ENCODE peak calls at places on chromosomes 5 and 9, in five cellular contexts. V is A549, S is B cell, Z is suprapubic skin, Q is Calu3. M is an unnamed sample.
A peak's percentile ranks its signal among the peaks of the same experiment; 100 is the strongest.

GRCh38 chr9:83219154-83219923 is 156.4 kb upstream of the RASEF start:
- DNase-seq in V (peak; percentile 58), S (no peak), Z (peak; percentile 67), Q (peak; percentile 83), M (peak; percentile 80)

GRCh38 chr9:36902861-36903524 is 131.1 kb downstream of the PAX5 start:
- DNase-seq in V (no peak), S (no peak), Z (no peak), Q (no peak), M (no peak)

GRCh38 chr9:111661802-111662491 is 542 bp downstream of the GNG10 start:
- DNase-seq in V (peak; percentile 22), S (peak; percentile 40), Z (peak; percentile 68), Q (peak; percentile 25), M (peak; percentile 35)

GRCh38 chr5:32225445-32225844 is 51.3 kb upstream of the GOLPH3 start:
- DNase-seq in V (peak; percentile 53), S (no peak), Z (no peak), Q (peak; percentile 37), M (no peak)

GRCh38 chr9:18798106-18798505 is 234.9 kb downstream of the SAXO1 start:
- DNase-seq in V (no peak), S (no peak), Z (no peak), Q (no peak), M (no peak)

GRCh38 chr5:2751592-2752021 is at the start of gene IRX2:
- DNase-seq in V (peak; percentile 69), S (no peak), Z (peak; percentile 92), Q (no peak), M (peak; percentile 64)

GRCh38 chr5:132025403-132025971 is 14.0 kb upstream of the ACSL6 start:
- DNase-seq in V (no peak), S (no peak), Z (no peak), Q (no peak), M (no peak)

GRCh38 chr9:120568816-120569215 is 11.2 kb downstream of the CDK5RAP2 start:
- DNase-seq in V (no peak), S (no peak), Z (no peak), Q (no peak), M (no peak)

GRCh38 chr9:94882953-94883641 is 156.6 kb downstream of the AOPEP start:
- DNase-seq in V (no peak), S (no peak), Z (no peak), Q (no peak), M (no peak)

GRCh38 chr5:96321371-96321770 is 111.7 kb downstream of the PCSK1 start:
- DNase-seq in V (no peak), S (no peak), Z (no peak), Q (no peak), M (no peak)

GRCh38 chr5:140011297-140011802 is 31.7 kb downstream of the NRG2 start:
- DNase-seq in V (peak; percentile 28), S (no peak), Z (no peak), Q (peak; percentile 6), M (no peak)

GRCh38 chr9:5389109-5389732 is 48.5 kb downstream of the PLGRKT start:
- DNase-seq in V (no peak), S (no peak), Z (no peak), Q (no peak), M (no peak)

GRCh38 chr9:68955281-68955680 is 58.6 kb downstream of the PRKACG start:
- DNase-seq in V (no peak), S (no peak), Z (no peak), Q (no peak), M (no peak)

GRCh38 chr9:4615251-4615650 is 46.8 kb upstream of the PLPP6 start:
- DNase-seq in V (no peak), S (no peak), Z (no peak), Q (no peak), M (no peak)

GRCh38 chr9:91900057-91900816 is 49.8 kb downstream of the ROR2 start:
- DNase-seq in V (no peak), S (no peak), Z (no peak), Q (no peak), M (no peak)

GRCh38 chr9:36396985-36397384 is 3.1 kb downstream of the RNF38 start:
- DNase-seq in V (peak; percentile 29), S (no peak), Z (no peak), Q (no peak), M (no peak)

GRCh38 chr5:37615184-37615583 is 224.7 kb downstream of the GDNF start:
- DNase-seq in V (no peak), S (no peak), Z (no peak), Q (no peak), M (no peak)

DNA sequence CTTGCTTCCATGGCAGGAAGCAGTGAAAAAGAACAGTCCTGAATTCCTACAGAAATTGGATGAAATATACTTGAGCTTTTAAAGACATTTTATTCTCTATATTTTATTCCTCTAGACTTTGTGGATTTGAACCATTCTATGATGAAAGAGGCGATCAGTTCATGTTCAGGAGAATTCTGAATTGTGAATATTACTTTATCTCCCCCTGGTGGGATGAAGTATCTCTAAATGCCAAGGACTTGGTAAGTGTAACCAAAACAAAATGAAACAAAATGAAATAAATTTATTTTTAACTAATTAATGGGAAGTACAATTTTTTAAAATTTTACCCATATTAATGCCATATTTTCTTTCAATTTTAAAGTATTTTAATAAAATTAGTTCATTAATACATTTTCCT is 34.1 kb downstream of the STARD4 start:
- DNase-seq in V (no peak), S (no peak), Z (no peak), Q (no peak), M (no peak)
- TF ChIP-seq CTCF in V (no peak), S (no peak), Z (no peak), Q (no peak), M (no peak)

GRCh38 chr9:109883623-109884022 is 103.6 kb downstream of the PALM2AKAP2 start:
- DNase-seq in V (no peak), S (no peak), Z (no peak), Q (no peak), M (no peak)

GRCh38 chr9:109875495-109875894 is 95.5 kb downstream of the PALM2AKAP2 start:
- DNase-seq in V (no peak), S (no peak), Z (no peak), Q (no peak), M (no peak)

GRCh38 chr9:109886050-109886449 is 106.1 kb downstream of the PALM2AKAP2 start:
- DNase-seq in V (no peak), S (no peak), Z (no peak), Q (no peak), M (no peak)

DNA sequence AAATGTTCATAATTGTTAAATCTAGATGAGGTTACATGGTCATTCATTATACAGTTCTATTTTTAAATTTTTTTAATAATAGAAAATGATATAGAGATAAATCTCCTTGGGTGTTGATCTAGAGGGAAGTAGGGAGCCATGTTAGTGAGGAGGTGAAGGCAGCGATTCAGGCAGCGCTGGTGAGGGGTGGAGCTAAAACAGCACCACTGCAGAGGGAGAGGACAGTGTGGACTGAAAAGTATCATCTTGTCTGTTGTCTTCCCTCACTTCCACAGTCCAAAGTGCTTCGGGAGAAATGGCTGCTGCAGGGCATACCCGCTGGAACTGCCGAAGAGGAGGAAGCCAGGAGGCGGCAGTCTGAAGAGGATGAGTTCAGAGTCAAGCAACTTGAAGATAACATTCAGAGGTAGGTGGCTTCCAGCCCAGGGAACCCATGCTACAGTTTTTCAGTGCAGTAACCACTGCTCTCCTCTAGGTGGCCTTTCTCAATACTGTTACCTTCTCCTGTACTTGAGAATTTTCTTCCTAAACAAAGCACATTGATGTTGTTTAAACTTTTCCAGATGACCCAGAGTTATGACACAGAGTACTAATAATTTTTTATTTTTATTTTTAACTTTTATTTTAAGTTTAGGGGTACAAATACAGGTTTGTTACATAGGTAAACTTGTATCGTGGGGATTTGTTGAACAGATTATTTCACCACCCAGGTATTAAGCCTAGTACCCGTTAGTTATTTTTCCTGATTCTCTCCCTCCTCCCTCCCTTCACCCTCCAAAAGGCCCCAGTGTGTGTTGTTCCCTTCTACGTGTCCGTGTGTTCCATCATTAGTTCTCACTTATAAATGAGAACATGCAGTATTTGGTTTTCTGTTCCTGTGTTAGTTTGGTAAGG is 100.5 kb downstream of the PALM2AKAP2 start:
- DNase-seq in V (peak; percentile 68), S (no peak), Z (no peak), Q (peak; percentile 4), M (peak; percentile 45)
- TF ChIP-seq CTCF in V (peak; percentile 51), S (peak; percentile 84), Z (no peak), Q (peak; percentile 38), M (peak; percentile 86)

DNA sequence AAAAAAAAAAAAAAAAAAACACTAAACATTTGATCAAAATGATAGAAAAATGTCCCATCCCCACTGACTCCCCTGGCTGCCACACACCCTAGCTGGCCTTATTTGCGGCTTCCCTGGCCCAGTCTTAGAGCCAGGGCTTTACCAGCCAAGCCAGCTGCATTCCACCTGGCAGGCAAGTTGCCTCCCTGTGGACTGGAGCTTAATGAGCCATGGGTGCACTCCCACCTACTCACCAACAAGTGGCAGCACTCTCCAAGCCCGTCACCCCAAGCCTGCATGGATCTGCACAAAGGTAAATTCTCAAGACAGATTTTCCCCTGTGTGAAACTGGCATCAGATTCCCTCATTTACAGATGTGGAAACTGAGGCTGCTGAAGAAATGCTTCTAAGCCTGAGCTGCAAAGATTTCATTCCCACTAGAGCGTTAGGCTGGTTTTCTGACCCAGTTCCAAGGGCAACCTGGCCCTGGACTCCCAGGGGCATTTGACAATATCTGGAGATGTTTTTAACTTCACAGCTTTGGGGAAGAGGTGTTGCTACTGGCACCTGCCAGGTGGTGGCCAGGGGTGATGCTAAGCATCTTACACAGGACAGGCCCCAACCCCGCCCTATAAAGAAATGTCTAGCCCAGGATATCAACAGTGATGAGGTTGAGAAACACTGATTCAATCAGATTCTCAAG is 21.9 kb upstream of the VDAC1 start:
- DNase-seq in V (peak; percentile 86), S (no peak), Z (no peak), Q (peak; percentile 82), M (peak; percentile 64)
- TF ChIP-seq CTCF in V (peak; percentile 55), S (peak; percentile 47), Z (peak; percentile 15), Q (peak; percentile 59), M (peak; percentile 63)

DNA sequence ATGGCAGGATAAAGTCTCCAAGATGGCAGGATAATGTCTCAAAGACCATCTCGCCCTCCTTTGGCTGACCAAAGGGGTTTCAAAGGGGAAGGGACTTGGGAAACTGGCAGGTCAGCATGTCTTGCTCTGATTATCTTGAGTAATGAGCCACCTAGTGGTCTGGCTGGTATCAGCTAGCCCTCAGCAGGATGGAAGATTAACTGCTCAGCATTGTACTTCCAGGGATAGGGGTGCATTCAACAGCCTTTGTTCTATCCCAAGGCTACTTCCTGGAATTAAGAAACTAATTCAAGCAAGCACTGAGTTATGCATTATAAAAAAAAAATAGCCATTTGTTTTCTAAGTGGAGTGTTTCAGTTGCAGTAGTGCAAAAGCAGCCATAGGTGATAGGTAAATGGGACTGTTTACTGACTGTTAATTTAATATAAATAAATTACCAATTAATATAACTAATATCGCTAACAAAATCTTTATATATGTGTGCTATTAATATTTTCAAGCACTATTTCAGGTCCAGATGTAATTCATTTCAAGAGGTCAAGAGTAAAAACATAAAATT is 555.5 kb downstream of the CDH9 start:
- DNase-seq in V (peak; percentile 75), S (no peak), Z (no peak), Q (peak; percentile 39), M (peak; percentile 52)
- TF ChIP-seq CTCF in V (peak; percentile 53), S (no peak), Z (no peak), Q (peak; percentile 30), M (peak; percentile 64)

GRCh38 chr5:52801329-52801728 is 13.6 kb downstream of the ITGA1 start:
- DNase-seq in V (peak; percentile 11), S (peak; percentile 43), Z (no peak), Q (no peak), M (peak; percentile 15)

GRCh38 chr5:52799358-52799982 is 11.8 kb downstream of the ITGA1 start:
- DNase-seq in V (peak; percentile 28), S (no peak), Z (peak; percentile 64), Q (no peak), M (peak; percentile 20)

GRCh38 chr5:52798952-52799351 is 11.2 kb downstream of the ITGA1 start:
- DNase-seq in V (no peak), S (no peak), Z (no peak), Q (no peak), M (no peak)

GRCh38 chr5:52799983-52800393 is 12.3 kb downstream of the ITGA1 start:
- DNase-seq in V (peak; percentile 94), S (peak; percentile 96), Z (peak; percentile 95), Q (peak; percentile 95), M (peak; percentile 96)

GRCh38 chr5:52800394-52801213 is 12.9 kb downstream of the ITGA1 start:
- DNase-seq in V (peak; percentile 73), S (peak; percentile 40), Z (peak; percentile 83), Q (peak; percentile 64), M (peak; percentile 60)
- TF ChIP-seq CTCF in V (no peak), S (no peak), Z (no peak), Q (no peak), M (no peak)

M was measured in endothelial cell.